ENCODE peak calls at places on chromosomes 11 and 22, in four cellular contexts. N is GM23338, I is transverse colon, Z is sigmoid colon. C is an unnamed sample.

GRCh38 chr11:109728056-109728455 is 306.1 kb downstream of the C11orf87 start:
- DNase-seq in N (no peak), I (no peak), Z (no peak), C (no peak)

GRCh38 chr22:44588348-44588747 is 90.3 kb upstream of the RTL6 start:
- DNase-seq in N (no peak), I (no peak), Z (peak), C (no peak)

GRCh38 chr22:27842994-27843431 is 41.5 kb upstream of the MN1 start:
- DNase-seq in N (no peak), I (no peak), Z (peak), C (no peak)

GRCh38 chr11:128389461-128389976 is 197.8 kb downstream of the ETS1 start:
- DNase-seq in N (no peak), I (no peak), Z (no peak), C (no peak)

GRCh38 chr22:47609653-47610052 is 847.2 kb downstream of the TBC1D22A start:
- DNase-seq in N (no peak), I (no peak), Z (no peak), C (no peak)

GRCh38 chr11:110472858-110473257 is 43.1 kb downstream of the FDX1 start:
- DNase-seq in N (no peak), I (no peak), Z (no peak), C (no peak)

GRCh38 chr11:57638005-57638760 is 11.5 kb downstream of the YPEL4 start:
- DNase-seq in N (peak), I (peak), Z (peak), C (no peak)

GRCh38 chr11:130522284-130522961 is 74.0 kb downstream of the ADAMTS15 start:
- DNase-seq in N (peak), I (peak), Z (peak), C (no peak)

GRCh38 chr11:116037851-116038250 is 533.6 kb upstream of the CADM1 start:
- DNase-seq in N (no peak), I (no peak), Z (no peak), C (no peak)

GRCh38 chr11:120131941-120132644 is 5.8 kb downstream of the TRIM29 start:
- DNase-seq in N (no peak), I (peak), Z (peak), C (no peak)

GRCh38 chr11:120708511-120709183 is 197.1 kb downstream of the GRIK4 start:
- DNase-seq in N (no peak), I (no peak), Z (no peak), C (no peak)

GRCh38 chr11:94586978-94587377 is 19.8 kb downstream of the PIWIL4 start:
- DNase-seq in N (no peak), I (no peak), Z (no peak), C (no peak)

GRCh38 chr22:45534339-45535192 is 31.9 kb downstream of the FBLN1 start:
- DNase-seq in N (no peak), I (no peak), Z (peak), C (no peak)

GRCh38 chr11:31492320-31492913 is 17.0 kb downstream of the IMMP1L start:
- DNase-seq in N (no peak), I (no peak), Z (no peak), C (no peak)

GRCh38 chr11:86069408-86070086 is 663 bp upstream of the PICALM start:
- DNase-seq in N (peak), I (peak), Z (peak), C (no peak)

GRCh38 chr22:28710112-28710888 is 30.7 kb upstream of the TTC28 start:
- DNase-seq in N (no peak), I (no peak), Z (no peak), C (no peak)

GRCh38 chr11:60981515-60981914 is 10.0 kb downstream of the CD6 start:
- DNase-seq in N (no peak), I (no peak), Z (no peak), C (no peak)

GRCh38 chr11:3046190-3046589 is 11.0 kb downstream of the CARS1 start:
- DNase-seq in N (peak), I (no peak), Z (no peak), C (no peak)

GRCh38 chr22:42924436-42924835 is 67.4 kb upstream of the ARFGAP3 start:
- DNase-seq in N (no peak), I (no peak), Z (peak), C (no peak)

GRCh38 chr11:133834399-133835257 is 10.7 kb downstream of the SPATA19 start:
- DNase-seq in N (no peak), I (no peak), Z (no peak), C (no peak)

GRCh38 chr22:22037229-22037628 is 54.6 kb upstream of the TOP3B start:
- DNase-seq in N (no peak), I (no peak), Z (no peak), C (no peak)

GRCh38 chr11:117712530-117712929 is 84.5 kb downstream of the DSCAML1 start:
- DNase-seq in N (no peak), I (no peak), Z (no peak), C (no peak)

GRCh38 chr11:67271212-67271547 is 4.9 kb downstream of the GRK2 start:
- DNase-seq in N (no peak), I (no peak), Z (no peak), C (no peak)

GRCh38 chr11:14029971-14030531 is 67.5 kb downstream of the SPON1 start:
- DNase-seq in N (no peak), I (peak), Z (peak), C (no peak)

GRCh38 chr22:21916309-21916918 is 36.2 kb downstream of the PPM1F start:
- DNase-seq in N (no peak), I (no peak), Z (no peak), C (no peak)

GRCh38 chr11:48094643-48095339 is 114.4 kb downstream of the PTPRJ start:
- DNase-seq in N (no peak), I (no peak), Z (no peak), C (no peak)

GRCh38 chr22:17084554-17085276 is at the start of gene IL17RA:
- DNase-seq in N (peak), I (peak), Z (peak), C (peak)

GRCh38 chr22:37166675-37167066 is 17.0 kb upstream of the IL2RB start:
- DNase-seq in N (peak), I (peak), Z (peak), C (peak)

GRCh38 chr11:103877221-103877620 is 159.2 kb upstream of the DDI1 start:
- DNase-seq in N (no peak), I (no peak), Z (no peak), C (no peak)

GRCh38 chr22:39712081-39712480 is 141.5 kb downstream of the CACNA1I start:
- DNase-seq in N (no peak), I (no peak), Z (no peak), C (no peak)

GRCh38 chr11:106418786-106419185 is 341.3 kb downstream of the AASDHPPT start:
- DNase-seq in N (no peak), I (no peak), Z (no peak), C (no peak)

GRCh38 chr11:47468598-47469214 is 19.8 kb upstream of the RAPSN start:
- DNase-seq in N (no peak), I (no peak), Z (no peak), C (no peak)

GRCh38 chr11:77353131-77353530 is 51.6 kb upstream of the GDPD4 start:
- DNase-seq in N (no peak), I (no peak), Z (no peak), C (no peak)

GRCh38 chr11:59865031-59865430 is 1.3 kb downstream of the TCN1 start:
- DNase-seq in N (no peak), I (no peak), Z (no peak), C (no peak)

GRCh38 chr11:19988598-19988997 is 171.7 kb downstream of the DBX1 start:
- DNase-seq in N (peak), I (peak), Z (peak), C (no peak)

GRCh38 chr11:25755918-25756584 is 575.9 kb upstream of the ANO3 start:
- DNase-seq in N (no peak), I (no peak), Z (peak), C (no peak)

GRCh38 chr11:79182794-79183193 is 258.0 kb downstream of the TENM4 start:
- DNase-seq in N (no peak), I (no peak), Z (no peak), C (no peak)

GRCh38 chr11:26971961-26972360 is 22.0 kb upstream of the FIBIN start:
- DNase-seq in N (no peak), I (no peak), Z (no peak), C (no peak)

DNA sequence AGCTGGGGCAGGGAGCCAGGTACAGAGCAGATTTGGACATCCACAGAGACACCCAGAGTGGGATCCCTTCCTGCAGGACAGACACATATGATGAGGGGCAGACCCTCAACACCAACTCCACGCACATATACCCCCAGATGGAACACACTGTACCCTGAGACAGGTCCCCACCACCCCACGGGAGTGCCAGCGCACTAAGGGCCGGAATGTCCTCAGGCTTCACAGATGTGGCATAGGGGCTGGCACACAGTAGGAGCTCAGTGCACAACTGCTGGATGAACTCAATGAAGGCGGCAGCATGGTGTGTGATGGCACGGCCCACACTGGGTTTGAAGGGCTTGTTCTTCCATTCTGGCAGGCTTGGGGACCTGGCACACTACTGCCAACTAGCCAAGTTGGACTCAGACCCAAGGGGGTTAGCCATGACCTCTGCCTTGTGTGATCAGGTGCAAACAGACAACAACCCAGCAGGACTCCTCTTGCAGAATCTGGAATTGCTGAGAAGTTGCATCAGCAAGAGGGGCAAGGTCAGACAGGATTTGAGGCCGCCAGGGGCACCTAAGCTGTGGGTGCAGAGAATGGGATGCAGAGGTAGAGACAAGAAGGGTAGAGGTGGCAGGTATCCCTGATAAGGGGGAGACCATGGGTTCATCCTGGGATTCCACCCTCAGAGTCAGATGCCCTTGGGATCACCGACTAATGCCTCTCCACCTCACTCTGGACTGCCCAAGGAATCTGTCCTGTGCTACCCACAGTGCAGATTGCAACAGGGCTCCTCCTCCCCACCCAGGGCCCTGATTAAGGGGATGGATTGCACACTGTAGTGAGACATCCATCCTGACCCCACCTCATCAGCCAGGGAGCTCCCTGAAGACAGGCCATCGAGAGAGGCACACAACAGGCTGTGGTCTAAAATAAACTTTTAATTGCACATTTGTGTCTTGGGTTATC is 2.4 kb downstream of the C22orf15 start:
- DNase-seq in N (no peak), I (no peak), Z (no peak), C (no peak)
- TF ChIP-seq POLR2AphosphoS5 in N (no peak), I (no peak), Z (no peak), C (no peak)

DNA sequence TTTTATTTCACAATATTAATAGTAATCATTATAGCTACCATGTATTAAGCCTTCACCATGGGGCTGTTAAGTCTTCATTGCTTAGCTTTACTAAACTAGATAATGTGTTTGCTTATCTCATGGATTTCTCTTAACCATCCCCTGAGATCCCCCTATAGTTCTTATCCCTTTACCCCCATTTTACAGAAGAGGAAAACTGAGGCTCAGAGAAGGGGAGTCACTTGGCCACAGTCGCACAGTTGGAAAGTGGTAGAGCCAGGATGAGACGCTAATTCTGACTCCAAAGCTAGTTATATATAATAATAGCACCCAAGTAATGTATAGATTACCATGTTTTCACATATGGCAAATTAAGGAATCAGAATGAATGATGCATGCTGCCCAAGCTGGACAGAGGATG is 9.7 kb upstream of the TFIP11 start:
- DNase-seq in N (no peak), I (no peak), Z (no peak), C (no peak)
- TF ChIP-seq POLR2AphosphoS5 in N (no peak), I (no peak), Z (no peak), C (no peak)

GRCh38 chr22:19965771-19966709 is 24.4 kb upstream of the TXNRD2 start:
- DNase-seq in N (peak), I (no peak), Z (no peak), C (no peak)
- TF ChIP-seq POLR2AphosphoS5 in N (no peak), I (no peak), Z (no peak), C (no peak)

DNA sequence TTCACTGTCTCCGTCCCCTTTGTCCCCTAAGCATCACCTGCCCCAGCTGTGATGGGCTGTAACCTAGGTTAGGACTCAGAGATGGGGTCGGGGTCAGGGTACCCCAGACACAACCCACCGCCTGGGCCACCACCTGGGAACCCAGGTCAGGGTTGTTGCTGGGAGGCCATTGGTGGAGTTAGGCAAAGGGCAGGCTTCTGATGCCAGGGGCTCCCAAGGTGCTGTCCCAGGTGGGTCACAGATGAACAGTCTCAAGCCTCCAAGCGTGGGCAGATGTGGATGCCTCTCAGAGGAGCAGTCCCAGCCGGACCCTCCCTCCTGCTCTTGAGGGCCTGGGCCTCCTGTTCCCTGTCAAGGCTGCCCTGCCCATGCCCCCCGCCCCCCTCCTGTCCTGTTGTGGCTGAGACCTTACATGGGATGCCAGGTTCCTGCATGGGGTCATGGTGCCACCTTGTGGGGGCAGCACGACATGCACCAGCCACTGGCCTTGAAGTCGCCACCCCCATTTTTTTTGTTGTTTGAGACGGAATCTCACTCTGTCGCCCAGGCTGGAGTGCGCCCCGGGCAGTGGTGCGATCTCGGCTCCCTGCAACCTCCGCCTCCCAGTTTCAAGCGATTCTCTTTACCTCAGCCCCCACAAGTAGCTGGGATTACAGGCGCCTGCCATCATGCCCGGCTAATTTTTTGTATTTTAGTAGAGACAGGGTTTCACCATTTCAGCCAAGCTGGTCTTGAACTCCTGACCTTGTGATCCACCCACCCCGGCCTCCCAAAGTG is 12.1 kb downstream of the GATD1 start:
- DNase-seq in N (peak), I (peak), Z (peak), C (peak)
- TF ChIP-seq POLR2AphosphoS5 in N (peak), I (no peak), Z (no peak), C (peak)

GRCh38 chr22:36160499-36160942 is at the start of gene APOL3:
- DNase-seq in N (no peak), I (peak), Z (peak), C (no peak)
- TF ChIP-seq POLR2AphosphoS5 in N (no peak), I (peak), Z (peak), C (peak)

GRCh38 chr22:23216331-23217170 is 36.2 kb downstream of the BCR start:
- DNase-seq in N (no peak), I (no peak), Z (no peak), C (no peak)
- TF ChIP-seq POLR2AphosphoS5 in N (no peak), I (no peak), Z (no peak), C (no peak)

DNA sequence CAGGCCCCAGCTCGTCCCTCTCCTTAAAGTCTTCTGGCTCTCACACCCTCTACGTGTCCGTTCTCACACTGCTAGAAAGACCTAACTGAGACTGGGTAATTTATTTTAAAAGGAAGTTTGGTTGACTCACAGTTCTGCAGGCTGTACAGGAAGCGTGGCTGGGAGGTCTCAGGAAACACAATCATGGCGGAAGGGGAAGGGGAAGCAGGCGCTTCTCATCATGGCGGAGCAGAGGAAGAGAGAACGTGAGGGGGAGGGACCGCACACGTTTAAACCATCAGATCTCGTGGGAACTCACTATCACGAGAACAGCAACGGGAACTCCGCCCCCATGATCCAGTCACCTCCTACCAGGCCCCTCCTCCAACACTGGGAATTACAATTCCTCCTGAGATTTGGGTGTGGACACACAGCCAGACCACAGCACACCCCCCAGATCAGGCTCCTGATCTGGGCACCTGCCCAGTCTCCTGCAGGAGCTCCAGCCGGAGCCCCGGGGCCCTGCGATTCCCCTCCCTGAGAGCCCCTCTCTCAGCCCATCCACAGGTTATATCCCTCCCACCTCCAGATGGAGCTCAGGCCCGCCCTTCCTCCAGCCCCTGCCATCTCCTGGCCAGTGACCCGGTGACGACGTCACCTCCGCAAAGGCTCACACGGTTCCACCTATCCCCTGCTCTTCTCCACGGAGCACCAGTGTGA is 170.2 kb downstream of the BRD1 start:
- DNase-seq in N (no peak), I (peak), Z (peak), C (peak)
- TF ChIP-seq POLR2AphosphoS5 in N (no peak), I (no peak), Z (no peak), C (peak)

GRCh38 chr11:123056835-123057491 is 5.0 kb downstream of the HSPA8 start:
- DNase-seq in N (no peak), I (no peak), Z (no peak), C (no peak)

GRCh38 chr11:123054301-123055065 is 7.5 kb downstream of the HSPA8 start:
- DNase-seq in N (peak), I (no peak), Z (no peak), C (no peak)

GRCh38 chr11:123055132-123055924 is 6.6 kb downstream of the HSPA8 start:
- DNase-seq in N (no peak), I (no peak), Z (no peak), C (no peak)

GRCh38 chr11:123057604-123058305 is 4.2 kb downstream of the HSPA8 start:
- DNase-seq in N (no peak), I (no peak), Z (no peak), C (no peak)

DNA sequence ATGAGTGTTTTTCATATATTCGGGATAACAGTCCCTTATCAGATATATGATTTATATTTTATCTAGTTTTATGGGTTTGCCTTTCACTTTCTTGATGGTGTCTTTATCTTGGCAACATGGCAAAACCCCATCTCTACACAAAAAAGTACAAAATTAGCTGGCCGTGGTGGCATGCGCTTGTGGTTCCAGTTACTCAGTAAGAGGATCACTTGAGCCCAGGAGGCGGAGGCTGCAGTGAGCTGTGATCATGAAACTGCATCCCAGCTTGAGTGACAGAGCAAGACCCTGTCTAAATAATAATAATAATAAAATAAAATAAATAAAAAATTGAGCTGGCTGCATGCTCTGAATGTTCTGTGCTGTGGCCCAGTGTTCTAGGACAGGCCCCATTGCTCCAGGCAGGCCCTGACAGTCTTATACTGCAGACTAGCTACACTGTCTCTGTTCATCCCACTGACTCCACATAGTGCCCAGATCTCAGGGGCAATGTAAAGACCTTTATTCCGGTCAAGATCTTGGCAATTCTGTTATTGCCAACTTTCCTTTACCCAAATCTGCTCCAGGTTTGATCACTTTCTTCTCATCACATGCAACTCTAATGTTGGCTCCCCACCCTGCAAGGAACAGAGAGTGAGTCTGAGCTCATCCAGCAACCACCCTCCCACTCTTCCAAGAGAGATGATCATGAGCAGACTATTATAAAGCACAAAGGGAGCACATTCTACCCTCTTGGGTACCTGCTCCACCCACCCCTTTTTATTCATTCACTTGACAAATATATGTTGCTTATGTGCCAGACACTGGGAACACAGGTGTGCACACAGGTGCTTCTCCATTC is 8.8 kb downstream of the HSPA8 start:
- DNase-seq in N (no peak), I (no peak), Z (no peak), C (no peak)
- TF ChIP-seq POLR2AphosphoS5 in N (no peak), I (no peak), Z (no peak), C (no peak)

C was measured in GM12892.